ENCODE peak calls at places on chromosomes 6 and 20, in five cellular contexts. One of them, this sample, is unnamed.

GRCh38 chr6:39881851-39882566 is 52.3 kb downstream of the MOCS1 start:
- DNase-seq in GM12865: no peak
- DNase-seq in EH: peak
- DNase-seq in AG10803: peak
- DNase-seq in A673: no peak
- DNase-seq in this sample: no peak

GRCh38 chr6:142162780-142163179 is 15.7 kb downstream of the VTA1 start:
- DNase-seq in GM12865: no peak
- DNase-seq in EH: no peak
- DNase-seq in AG10803: no peak
- DNase-seq in A673: no peak
- DNase-seq in this sample: no peak

GRCh38 chr6:3872370-3872854 is 23.2 kb downstream of the FAM50B start:
- DNase-seq in GM12865: no peak
- DNase-seq in EH: no peak
- DNase-seq in AG10803: no peak
- DNase-seq in A673: no peak
- DNase-seq in this sample: no peak

GRCh38 chr6:158008894-158009891 is 27.5 kb downstream of the SYNJ2 start:
- DNase-seq in GM12865: peak
- DNase-seq in EH: peak
- DNase-seq in AG10803: peak
- DNase-seq in A673: peak
- DNase-seq in this sample: peak

GRCh38 chr6:105487040-105487787 is 84.3 kb upstream of the PREP start:
- DNase-seq in GM12865: peak
- DNase-seq in EH: no peak
- DNase-seq in AG10803: no peak
- DNase-seq in A673: no peak
- DNase-seq in this sample: no peak

GRCh38 chr6:124882580-124883393 is 79.5 kb upstream of the RNF217 start:
- DNase-seq in GM12865: no peak
- DNase-seq in EH: peak
- DNase-seq in AG10803: peak
- DNase-seq in A673: peak
- DNase-seq in this sample: no peak

GRCh38 chr20:44392776-44393607 is 37.5 kb downstream of the HNF4A start:
- DNase-seq in GM12865: no peak
- DNase-seq in EH: no peak
- DNase-seq in AG10803: no peak
- DNase-seq in A673: no peak
- DNase-seq in this sample: no peak

GRCh38 chr6:83065511-83066192 is at the start of gene UBE3D:
- DNase-seq in GM12865: peak
- DNase-seq in EH: peak
- DNase-seq in AG10803: peak
- DNase-seq in A673: peak
- DNase-seq in this sample: peak

GRCh38 chr20:12047838-12048432 is 130.2 kb downstream of the BTBD3 start:
- DNase-seq in GM12865: no peak
- DNase-seq in EH: no peak
- DNase-seq in AG10803: peak
- DNase-seq in A673: no peak
- DNase-seq in this sample: no peak

GRCh38 chr6:130515306-130515705 is 149.5 kb downstream of the TMEM200A start:
- DNase-seq in GM12865: no peak
- DNase-seq in EH: no peak
- DNase-seq in AG10803: no peak
- DNase-seq in A673: no peak
- DNase-seq in this sample: no peak

GRCh38 chr6:139540276-139540675 is 165.8 kb upstream of the CITED2 start:
- DNase-seq in GM12865: peak
- DNase-seq in EH: peak
- DNase-seq in AG10803: peak
- DNase-seq in A673: peak
- DNase-seq in this sample: peak

GRCh38 chr6:97947841-97948240 is 664.8 kb upstream of the MMS22L start:
- DNase-seq in GM12865: no peak
- DNase-seq in EH: no peak
- DNase-seq in AG10803: peak
- DNase-seq in A673: peak
- DNase-seq in this sample: no peak

GRCh38 chr6:6972456-6972855 is 135.3 kb upstream of the RREB1 start:
- DNase-seq in GM12865: no peak
- DNase-seq in EH: peak
- DNase-seq in AG10803: peak
- DNase-seq in A673: no peak
- DNase-seq in this sample: no peak

This sample was measured in GM13976.